ENCODE peak calls at places on chromosomes 5 and 9, in four cellular contexts. N is H1; M is CD4-positive, alpha-beta T cell; O is adrenal gland. T is an unnamed sample.

GRCh38 chr5:111394580-111394979 is 117.8 kb downstream of the STARD4 start:
- DNase-seq in M (no peak), O (no peak), N (no peak), T (no peak)

GRCh38 chr5:59711316-59711715 is 182.2 kb downstream of the PDE4D start:
- DNase-seq in M (no peak), N (no peak), O (no peak), T (no peak)

GRCh38 chr5:22612928-22613327 is 240.2 kb downstream of the CDH12 start:
- DNase-seq in M (no peak), O (no peak), N (no peak), T (no peak)

GRCh38 chr5:116343961-116344360 is 230.7 kb downstream of the SEMA6A start:
- DNase-seq in M (no peak), O (no peak), N (peak), T (peak)

GRCh38 chr9:75088646-75089368 is 493 bp downstream of the OSTF1 start:
- DNase-seq in N (peak), O (peak), M (no peak), T (no peak)

GRCh38 chr5:31415009-31415923 is 116.6 kb downstream of the DROSHA start:
- DNase-seq in N (no peak), O (no peak), M (no peak), T (no peak)

GRCh38 chr5:64164166-64164565 is 1.5 kb upstream of the RNF180 start:
- DNase-seq in O (no peak), N (no peak), M (no peak), T (no peak)

GRCh38 chr9:120940573-120940972 is 14.0 kb upstream of the TRAF1 start:
- DNase-seq in O (no peak), N (no peak), M (no peak), T (no peak)

GRCh38 chr5:120413706-120414105 is 50.4 kb upstream of the PRR16 start:
- DNase-seq in O (no peak), N (no peak), M (no peak), T (no peak)

GRCh38 chr5:59814563-59814872 is 79.0 kb downstream of the PDE4D start:
- DNase-seq in M (no peak), O (no peak), N (no peak), T (no peak)

GRCh38 chr5:94693043-94693822 is 74.8 kb downstream of the SLF1 start:
- DNase-seq in O (no peak), M (no peak), N (no peak), T (no peak)

GRCh38 chr5:142826741-142827492 is 56.7 kb downstream of the ARHGAP26 start:
- DNase-seq in N (no peak), M (no peak), O (peak), T (no peak)

GRCh38 chr5:72788851-72789505 is 27.5 kb upstream of the TNPO1 start:
- DNase-seq in N (no peak), M (no peak), O (no peak), T (no peak)

GRCh38 chr9:110615526-110615925 is 36.0 kb upstream of the SVEP1 start:
- DNase-seq in O (no peak), N (no peak), M (no peak), T (no peak)

GRCh38 chr5:1074226-1074625 is 37.6 kb downstream of the SLC12A7 start:
- DNase-seq in O (no peak), N (no peak), M (no peak), T (no peak)

GRCh38 chr9:113669523-113670115 is 206.1 kb downstream of the RGS3 start:
- DNase-seq in O (no peak), M (no peak), N (no peak), T (no peak)

GRCh38 chr5:76622973-76623596 is at the start of gene F2RL2:
- DNase-seq in M (no peak), N (no peak), O (no peak), T (no peak)

GRCh38 chr5:147188200-147189108 is 46.4 kb upstream of the STK32A start:
- DNase-seq in N (peak), O (peak), M (no peak), T (peak)

GRCh38 chr5:58972301-58972700 is 389.4 kb downstream of the RAB3C start:
- DNase-seq in M (no peak), O (no peak), N (no peak), T (no peak)

GRCh38 chr5:170623576-170624181 is 119.9 kb downstream of the KCNIP1 start:
- DNase-seq in N (peak), M (no peak), O (peak), T (no peak)

DNA sequence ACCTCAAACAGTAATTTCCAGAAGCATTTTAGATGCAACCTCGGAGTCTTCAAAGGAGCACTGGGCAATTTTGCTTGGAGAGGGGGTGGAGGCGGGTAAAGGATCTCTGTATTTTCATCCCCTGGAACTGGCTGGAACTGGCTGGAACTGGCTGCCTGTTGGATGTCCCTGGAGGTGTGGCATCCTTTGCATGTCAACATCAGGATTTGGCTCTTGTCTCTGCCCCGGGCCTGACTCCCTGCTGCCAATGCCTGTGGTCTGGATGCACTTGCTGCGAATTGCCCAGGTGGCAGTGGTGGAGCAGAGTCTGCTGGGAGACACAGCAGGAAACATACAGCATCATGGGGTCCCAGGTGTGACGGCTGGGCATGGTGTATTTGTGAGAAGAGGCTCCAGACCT is 391.3 kb downstream of the GADD45G start:
- DNase-seq in N (no peak), O (no peak), M (no peak), T (no peak)
- H3K27ac ChIP-seq in N (no peak), O (peak), M (no peak), T (no peak)

GRCh38 chr5:80034559-80034958 is 589 bp upstream of the THBS4 start:
- DNase-seq in O (no peak), M (no peak), N (no peak), T (no peak)

GRCh38 chr5:80035839-80036238 is 691 bp downstream of the THBS4 start:
- DNase-seq in N (no peak), M (no peak), O (no peak), T (no peak)

GRCh38 chr5:80036621-80037020 is 1.5 kb downstream of the THBS4 start:
- DNase-seq in O (no peak), N (no peak), M (no peak), T (no peak)

GRCh38 chr5:80033513-80033912 is 1.6 kb upstream of the THBS4 start:
- DNase-seq in O (no peak), N (no peak), M (no peak), T (no peak)

GRCh38 chr5:80034962-80035821 is at the start of gene THBS4:
- DNase-seq in M (no peak), N (peak), O (no peak), T (no peak)
- H3K27ac ChIP-seq in M (no peak), N (no peak), O (no peak), T (no peak)

GRCh38 chr5:172052454-172053236 is 46.2 kb upstream of the FBXW11 start:
- DNase-seq in N (no peak), M (no peak), O (peak), T (no peak)
- H3K27ac ChIP-seq in N (no peak), M (no peak), O (no peak), T (no peak)

DNA sequence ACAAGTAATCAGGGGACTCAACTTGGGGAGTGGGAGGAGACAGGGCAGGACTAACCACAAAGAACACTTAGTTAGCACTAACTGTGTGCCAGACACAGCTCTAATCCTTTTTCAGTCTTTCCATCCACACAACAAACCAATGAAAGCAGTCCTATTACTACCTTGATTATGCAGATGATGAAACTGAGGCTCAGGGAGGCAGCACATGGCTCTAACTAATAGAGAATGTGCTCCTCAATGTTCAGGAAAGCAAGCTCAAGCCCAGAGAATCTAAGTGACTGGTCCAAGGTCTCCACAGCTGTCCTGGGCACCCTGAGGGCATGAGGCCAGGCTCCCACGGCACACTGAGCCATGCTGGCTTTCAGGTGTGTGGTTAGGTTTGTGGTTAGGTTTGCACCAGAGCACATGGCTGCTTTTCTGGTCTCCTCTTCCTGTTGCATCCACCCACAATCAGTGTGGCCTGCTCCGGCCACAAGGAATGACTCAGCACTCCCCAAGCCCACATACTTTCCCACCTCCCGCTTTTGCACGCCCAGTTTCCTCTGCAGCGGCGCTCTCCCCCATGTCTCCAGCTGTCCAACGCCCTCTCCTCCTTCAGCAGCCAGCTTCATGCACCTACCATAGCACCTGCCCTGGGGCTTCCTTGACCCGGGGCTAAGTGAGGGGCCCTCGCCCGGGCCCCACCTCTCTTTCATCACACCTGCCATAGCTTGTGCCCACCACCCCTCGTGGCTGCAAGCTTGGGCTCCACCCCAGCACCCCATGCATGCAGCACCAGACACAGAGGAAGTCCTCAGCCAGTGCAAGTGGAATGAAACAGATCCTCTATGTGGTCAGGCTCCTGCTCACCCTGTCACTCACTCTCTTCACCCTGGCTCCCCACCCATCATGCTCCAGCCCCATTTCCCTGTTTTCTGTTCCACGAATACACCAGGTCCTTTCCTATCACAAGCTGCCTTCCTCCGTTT is 133.1 kb downstream of the GABBR2 start:
- DNase-seq in O (no peak), N (no peak), M (no peak), T (no peak)
- H3K27ac ChIP-seq in O (no peak), N (no peak), M (no peak), T (no peak)

GRCh38 chr5:157543825-157544622 is 31.6 kb downstream of the ADAM19 start:
- DNase-seq in M (no peak), N (no peak), O (no peak), T (no peak)

GRCh38 chr5:157541452-157542118 is 34.0 kb downstream of the ADAM19 start:
- DNase-seq in N (no peak), M (no peak), O (no peak), T (no peak)

GRCh38 chr5:157540707-157541451 is 34.7 kb downstream of the ADAM19 start:
- DNase-seq in N (no peak), O (peak), M (no peak), T (no peak)

GRCh38 chr5:157544623-157544989 is 31.0 kb downstream of the ADAM19 start:
- DNase-seq in N (no peak), M (no peak), O (no peak), T (no peak)

GRCh38 chr5:157542282-157542966 is 33.2 kb downstream of the ADAM19 start:
- DNase-seq in N (no peak), M (no peak), O (no peak), T (no peak)
- H3K27ac ChIP-seq in N (no peak), M (peak), O (no peak), T (no peak)

GRCh38 chr9:35929188-35929718 is 20.0 kb downstream of the SPAAR start:
- DNase-seq in O (no peak), M (no peak), N (no peak), T (no peak)
- H3K27ac ChIP-seq in O (no peak), M (no peak), N (no peak), T (no peak)

GRCh38 chr9:129394011-129394919 is 216.2 kb upstream of the IER5L start:
- DNase-seq in O (no peak), N (no peak), M (no peak), T (no peak)

GRCh38 chr9:129396365-129396708 is 218.3 kb upstream of the IER5L start:
- DNase-seq in O (no peak), M (no peak), N (no peak), T (no peak)

GRCh38 chr9:129394920-129395279 is 216.8 kb upstream of the IER5L start:
- DNase-seq in O (no peak), N (no peak), M (no peak), T (no peak)

GRCh38 chr9:129397335-129397734 is 219.3 kb upstream of the IER5L start:
- DNase-seq in O (no peak), N (no peak), M (no peak), T (no peak)

DNA sequence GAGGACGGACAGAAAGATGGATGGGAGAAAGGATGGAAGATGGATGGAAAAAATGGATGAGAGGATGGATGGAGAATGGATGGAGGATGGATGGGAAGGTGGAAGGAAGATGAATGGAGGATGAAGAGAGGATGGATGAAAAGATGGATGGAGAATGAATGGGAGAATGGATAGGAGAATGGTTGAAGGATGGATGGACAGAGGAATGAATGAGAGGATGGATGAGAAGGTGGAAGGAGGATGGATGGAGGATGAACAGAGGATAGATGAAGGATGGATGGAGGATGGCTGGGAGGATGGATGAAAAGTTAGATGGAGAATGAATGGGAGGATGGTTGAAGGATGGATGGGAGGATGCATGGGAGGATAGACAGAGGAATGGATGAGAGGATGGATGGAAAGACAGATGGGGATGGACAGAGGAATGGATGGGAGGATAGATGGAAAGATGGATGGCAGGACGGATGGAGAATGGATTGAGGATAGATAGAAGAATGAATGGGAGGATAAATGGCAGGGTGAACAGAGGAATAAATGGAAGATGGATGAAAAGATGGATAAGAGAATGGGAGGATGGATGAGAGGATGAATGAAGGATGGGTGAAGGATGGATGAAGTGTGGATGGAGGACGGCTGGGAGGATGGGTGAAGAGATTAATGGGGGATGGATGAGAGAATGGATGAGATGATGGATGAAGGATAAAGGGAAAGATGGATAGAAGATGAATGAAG is 217.7 kb upstream of the IER5L start:
- DNase-seq in N (no peak), O (no peak), M (no peak), T (no peak)
- H3K27ac ChIP-seq in N (no peak), O (no peak), M (no peak), T (no peak)